ENCODE peak calls at places on chromosomes 7 and 10, in four cellular contexts. X is cardiac fibroblast, R is GM23248, L is aorta. B is an unnamed sample.

GRCh38 chr10:86207226-86207625 is 159.4 kb downstream of the GRID1 start:
- DNase-seq in X (no peak), R (no peak), L (peak), B (no peak)

GRCh38 chr10:31063839-31064238 is 32.2 kb upstream of the ZNF438 start:
- DNase-seq in X (peak), R (peak), L (no peak), B (no peak)

GRCh38 chr7:81627565-81628287 is 142.1 kb downstream of the HGF start:
- DNase-seq in X (peak), R (peak), L (no peak), B (no peak)

GRCh38 chr7:149500910-149501309 is 3.3 kb upstream of the ZNF746 start:
- DNase-seq in X (peak), R (no peak), L (no peak), B (peak)

GRCh38 chr7:42189535-42189934 is 47.5 kb downstream of the GLI3 start:
- DNase-seq in X (peak), R (peak), L (no peak), B (no peak)

GRCh38 chr10:89837173-89838001 is 136.0 kb downstream of the KIF20B start:
- DNase-seq in X (peak), R (peak), L (no peak), B (peak)

GRCh38 chr7:7304705-7305475 is 122.5 kb downstream of the C1GALT1 start:
- DNase-seq in X (no peak), R (no peak), L (no peak), B (no peak)

GRCh38 chr10:33927347-33927746 is 592.9 kb upstream of the NRP1 start:
- DNase-seq in X (peak), R (no peak), L (no peak), B (no peak)

GRCh38 chr7:73555411-73555982 is 2.0 kb downstream of the BCL7B start:
- DNase-seq in X (no peak), R (peak), L (no peak), B (no peak)

GRCh38 chr7:23802720-23803397 is 92.8 kb downstream of the STK31 start:
- DNase-seq in X (no peak), R (no peak), L (no peak), B (no peak)

GRCh38 chr10:112767156-112767555 is 182.9 kb upstream of the TCF7L2 start:
- DNase-seq in X (no peak), R (no peak), L (no peak), B (no peak)

GRCh38 chr10:27998954-27999275 is at the start of gene ODAD2:
- DNase-seq in X (no peak), R (no peak), L (no peak), B (no peak)

GRCh38 chr10:59362991-59363390 is 642 bp upstream of the FAM13C start:
- DNase-seq in X (peak), R (peak), L (peak), B (peak)

GRCh38 chr10:100909506-100910260 is 3.1 kb upstream of the SLF2 start:
- DNase-seq in X (no peak), R (no peak), L (no peak), B (no peak)

GRCh38 chr10:18005781-18006456 is 54.2 kb downstream of the SLC39A12 start:
- DNase-seq in X (peak), R (peak), L (no peak), B (peak)

GRCh38 chr10:20912969-20913368 is 15.9 kb upstream of the NEBL start:
- DNase-seq in X (no peak), R (no peak), L (no peak), B (no peak)

GRCh38 chr10:117186832-117187615 is 10.3 kb upstream of the KCNK18 start:
- DNase-seq in X (peak), R (peak), L (no peak), B (no peak)

GRCh38 chr7:33750177-33750576 is 155.2 kb upstream of the BMPER start:
- DNase-seq in X (peak), R (peak), L (no peak), B (no peak)

GRCh38 chr7:92845736-92846135 is 9.4 kb upstream of the CDK6 start:
- DNase-seq in X (no peak), R (no peak), L (no peak), B (no peak)

GRCh38 chr10:86958831-86959736 is 685 bp downstream of the SNCG start:
- DNase-seq in X (peak), R (peak), L (peak), B (peak)

GRCh38 chr7:137816696-137817320 is 30.0 kb downstream of the DGKI start:
- DNase-seq in X (peak), R (peak), L (no peak), B (no peak)

GRCh38 chr7:585229-585711 is 65.6 kb upstream of the PDGFA start:
- DNase-seq in X (peak), R (peak), L (no peak), B (peak)

GRCh38 chr10:113347508-113347907 is 205.3 kb upstream of the HABP2 start:
- DNase-seq in X (no peak), R (peak), L (no peak), B (peak)

GRCh38 chr10:95524358-95525032 is 36.7 kb downstream of the SORBS1 start:
- DNase-seq in X (no peak), R (no peak), L (no peak), B (no peak)

GRCh38 chr10:95814011-95814727 is 58.2 kb downstream of the ENTPD1 start:
- DNase-seq in X (peak), R (peak), L (no peak), B (no peak)

GRCh38 chr7:123674399-123675091 is 18.9 kb downstream of the LMOD2 start:
- DNase-seq in X (peak), R (peak), L (no peak), B (no peak)

GRCh38 chr10:118590334-118590733 is 5.1 kb downstream of the PRLHR start:
- DNase-seq in X (peak), R (peak), L (no peak), B (no peak)

GRCh38 chr7:116500071-116500853 is 724 bp downstream of the CAV2 start:
- DNase-seq in X (peak), R (peak), L (peak), B (peak)

GRCh38 chr10:77351386-77351785 is 286.2 kb downstream of the KCNMA1 start:
- DNase-seq in X (peak), R (peak), L (no peak), B (no peak)

GRCh38 chr7:4018917-4019316 is 663.2 kb upstream of the FOXK1 start:
- DNase-seq in X (no peak), R (no peak), L (peak), B (no peak)

GRCh38 chr7:4021413-4021812 is 660.7 kb upstream of the FOXK1 start:
- DNase-seq in X (no peak), R (no peak), L (no peak), B (no peak)

GRCh38 chr7:4017081-4017480 is 665.0 kb upstream of the FOXK1 start:
- DNase-seq in X (no peak), R (no peak), L (no peak), B (no peak)

GRCh38 chr7:4017785-4018184 is 664.3 kb upstream of the FOXK1 start:
- DNase-seq in X (no peak), R (no peak), L (no peak), B (no peak)

GRCh38 chr7:4020086-4020485 is 662.0 kb upstream of the FOXK1 start:
- DNase-seq in X (no peak), R (no peak), L (no peak), B (no peak)
- H3K4me3 ChIP-seq in X (no peak), R (no peak), L (no peak), B (no peak)

DNA sequence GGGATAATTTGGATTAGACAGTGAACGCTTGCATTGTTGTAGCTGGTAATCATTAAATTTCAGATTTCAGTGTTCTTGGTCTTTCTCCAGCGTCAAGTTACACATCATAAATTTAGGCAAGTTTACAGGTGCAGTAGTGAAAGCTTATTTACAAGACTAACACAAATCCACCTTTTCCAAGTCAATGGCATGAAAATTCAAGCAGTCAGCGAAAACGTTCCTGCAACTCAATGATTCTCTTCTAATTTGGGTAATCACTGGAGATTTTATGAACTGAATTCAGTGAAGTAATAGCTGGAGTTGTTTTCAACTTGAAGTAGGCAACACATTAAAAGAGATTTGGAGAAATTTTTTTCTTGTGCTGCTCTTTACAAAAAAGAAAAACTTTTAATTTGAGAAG is 17.9 kb downstream of the BCAP29 start:
- DNase-seq in X (no peak), R (no peak), L (no peak), B (no peak)
- H3K4me3 ChIP-seq in X (no peak), R (no peak), L (no peak), B (no peak)

GRCh38 chr7:94087664-94088352 is 83.7 kb upstream of the BET1 start:
- DNase-seq in X (peak), R (peak), L (no peak), B (no peak)
- H3K4me3 ChIP-seq in X (peak), R (peak), L (peak), B (peak)

GRCh38 chr7:16347461-16348192 is 73.7 kb downstream of the CRPPA start:
- DNase-seq in X (peak), R (peak), L (no peak), B (no peak)
- H3K4me3 ChIP-seq in X (no peak), R (no peak), L (no peak), B (no peak)

DNA sequence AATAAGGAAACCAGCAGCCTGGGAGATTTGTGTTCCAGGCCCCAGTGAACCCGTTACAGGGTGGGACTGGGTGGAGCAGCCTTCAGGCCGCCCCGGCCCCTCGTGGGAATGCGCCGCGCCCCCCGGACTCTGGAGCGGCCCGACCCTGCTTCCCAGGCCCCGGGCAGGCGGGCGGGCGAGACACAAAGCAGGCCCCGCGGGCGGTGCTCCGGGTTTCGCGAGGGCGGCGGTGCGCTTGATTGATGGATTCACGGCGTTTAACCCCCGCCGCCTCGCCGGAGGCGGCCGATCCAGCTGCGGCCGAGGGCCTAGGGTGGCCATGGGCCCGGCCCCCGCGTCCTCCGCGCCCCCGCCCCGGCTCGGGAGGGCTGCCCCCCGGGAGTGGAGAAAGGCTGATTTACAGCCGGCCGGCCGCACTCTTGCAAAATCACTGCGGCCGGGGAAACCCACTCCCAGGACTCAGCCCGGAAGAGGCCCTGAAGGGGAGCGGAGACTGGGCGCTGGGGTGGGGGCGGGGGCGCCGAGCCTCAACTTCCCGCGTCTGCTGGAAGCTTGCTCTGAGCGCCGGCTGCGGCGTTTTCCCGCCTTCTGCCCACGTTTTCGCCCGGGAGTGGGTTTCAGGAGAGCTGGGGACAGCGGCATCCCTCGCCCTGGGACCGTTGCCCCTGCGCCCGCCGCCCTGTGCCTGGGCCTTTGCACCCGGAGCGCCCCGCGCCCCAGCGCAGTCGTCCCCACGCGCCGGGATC is 299.6 kb upstream of the NFE2L3 start:
- DNase-seq in X (no peak), R (peak), L (peak), B (peak)
- H3K4me3 ChIP-seq in X (no peak), R (peak), L (no peak), B (peak)

DNA sequence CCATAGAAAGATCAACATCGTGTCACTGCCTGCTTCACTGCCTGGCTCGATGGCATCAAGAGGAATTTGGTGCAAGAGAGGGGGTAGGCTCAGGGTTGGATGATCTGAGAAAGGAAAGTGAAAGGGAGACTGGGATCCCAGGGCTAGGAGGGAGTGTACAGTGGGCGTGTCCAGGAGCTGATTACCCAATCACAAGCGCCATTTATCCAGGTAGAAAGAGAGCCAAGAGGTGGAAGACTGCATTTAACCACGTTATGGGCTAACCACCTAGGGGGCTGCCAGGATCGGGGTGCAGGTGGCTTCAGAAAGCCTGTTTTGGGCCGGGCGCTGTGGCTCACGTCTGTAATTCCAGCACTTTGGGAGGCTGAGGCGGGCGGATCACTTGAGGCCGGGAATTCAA is 10.3 kb downstream of the PODXL start:
- DNase-seq in X (no peak), R (no peak), L (peak), B (no peak)
- H3K4me3 ChIP-seq in X (no peak), R (no peak), L (no peak), B (no peak)

DNA sequence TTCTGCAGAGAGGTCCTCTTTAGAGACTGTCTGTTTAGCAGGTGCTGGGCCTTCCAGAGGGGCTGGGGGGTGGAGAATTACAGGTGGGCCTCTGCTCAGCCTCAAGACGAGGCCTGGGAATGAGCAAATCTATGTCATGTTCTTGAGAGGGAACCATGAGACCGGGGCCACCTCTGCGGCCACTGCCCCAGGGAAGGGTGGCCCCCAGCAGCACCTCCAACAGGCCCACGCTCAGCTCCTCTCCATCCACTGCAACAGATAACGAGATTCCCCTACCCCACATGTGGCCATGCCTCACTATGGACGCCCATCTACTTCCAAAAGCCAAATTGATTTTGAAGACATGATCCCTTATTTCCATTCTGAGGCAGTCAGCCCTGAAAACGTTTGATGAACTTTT is 176.9 kb downstream of the TCERG1L start:
- DNase-seq in X (no peak), R (no peak), L (no peak), B (no peak)
- H3K4me3 ChIP-seq in X (no peak), R (no peak), L (no peak), B (no peak)

DNA sequence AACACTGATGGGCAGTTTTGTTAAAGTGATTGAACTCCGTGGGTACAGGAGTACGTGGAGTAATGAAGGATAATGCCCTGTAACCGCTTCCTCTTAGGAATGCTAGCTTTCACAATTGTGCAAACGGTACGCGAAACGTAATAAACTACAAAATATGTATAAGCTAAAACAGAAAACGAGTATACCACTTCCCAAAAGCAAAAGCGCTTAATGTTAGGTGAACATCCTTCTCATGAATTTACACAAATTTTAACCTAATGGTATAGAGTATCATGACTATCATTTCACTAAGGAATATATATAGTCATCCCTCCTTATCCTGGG is 395 bp upstream of the ZNF25 start:
- DNase-seq in X (no peak), R (no peak), L (no peak), B (no peak)
- H3K4me3 ChIP-seq in X (peak), R (peak), L (peak), B (peak)

DNA sequence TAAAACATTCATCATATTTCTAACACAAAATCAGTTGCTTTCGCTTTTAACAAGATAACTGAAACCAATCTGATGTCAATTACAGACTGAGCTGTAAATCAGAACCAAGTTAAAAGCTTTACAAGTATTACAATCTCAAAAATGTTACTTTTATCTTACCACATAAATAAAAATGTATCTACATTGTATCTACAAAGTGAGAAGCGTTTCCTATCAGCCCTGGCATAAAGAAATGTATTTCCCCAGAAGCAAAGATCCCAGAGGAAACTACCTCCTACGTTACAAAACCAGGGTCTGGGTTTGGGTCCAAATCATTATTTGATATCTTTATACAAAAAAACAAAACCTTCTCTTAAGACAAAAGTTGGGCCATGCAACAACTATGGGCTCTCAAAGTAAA is 2.6 kb downstream of the SMURF1 start:
- DNase-seq in X (no peak), R (peak), L (no peak), B (no peak)
- H3K4me3 ChIP-seq in X (peak), R (peak), L (peak), B (peak)

B was measured in right cardiac atrium.